ENCODE peak calls at places on chromosomes 2 and 18, in seven cellular contexts. W is right lobe of liver, I is fibroblast of mammary gland, S is endothelial cell, M is progenitor cell of endocrine pancreas, V is spleen, Q is B cell. U is an unnamed sample.

GRCh38 chr2:209636066-209636465 is 135.6 kb upstream of the UNC80 start:
- DNase-seq in W (no peak), I (peak), S (no peak), M (no peak), V (no peak), Q (no peak), U (no peak)

GRCh38 chr2:65834062-65834461 is 401.7 kb upstream of the SPRED2 start:
- DNase-seq in W (no peak), I (no peak), S (no peak), M (no peak), V (no peak), Q (no peak), U (no peak)

GRCh38 chr2:171436307-171436706 is 2.3 kb downstream of the DCAF17 start:
- DNase-seq in W (no peak), I (peak), S (no peak), M (no peak), V (no peak), Q (no peak), U (no peak)

GRCh38 chr2:43898134-43898957 is 59.6 kb downstream of the ABCG8 start:
- DNase-seq in W (peak), I (peak), S (peak), M (no peak), V (no peak), Q (no peak), U (no peak)

GRCh38 chr18:36075862-36076587 is 8.7 kb upstream of the RPRD1A start:
- DNase-seq in W (no peak), I (peak), S (no peak), M (no peak), V (no peak), Q (peak), U (no peak)

GRCh38 chr2:119888673-119889072 is 124.2 kb upstream of the EPB41L5 start:
- DNase-seq in W (no peak), I (peak), S (no peak), M (no peak), V (no peak), Q (no peak), U (no peak)

GRCh38 chr2:39737661-39738060 is 41.4 kb downstream of the THUMPD2 start:
- DNase-seq in W (no peak), I (peak), S (no peak), M (no peak), V (no peak), Q (no peak), U (no peak)

GRCh38 chr18:58230438-58231179 is 186.6 kb downstream of the NEDD4L start:
- DNase-seq in W (no peak), I (peak), S (no peak), M (no peak), V (no peak), Q (no peak), U (no peak)

GRCh38 chr2:122236152-122236892 is 480.9 kb downstream of the TSN start:
- DNase-seq in W (peak), I (peak), S (no peak), M (no peak), V (no peak), Q (no peak), U (no peak)

GRCh38 chr2:17441055-17441771 is 77.0 kb downstream of the RAD51AP2 start:
- DNase-seq in W (no peak), I (no peak), S (no peak), M (no peak), V (peak), Q (no peak), U (no peak)

GRCh38 chr2:150520887-150521664 is 33.6 kb upstream of the RND3 start:
- DNase-seq in W (no peak), I (peak), S (no peak), M (no peak), V (no peak), Q (no peak), U (no peak)

GRCh38 chr18:76275913-76276312 is 219.1 kb downstream of the ZNF516 start:
- DNase-seq in W (no peak), I (no peak), S (no peak), M (no peak), V (no peak), Q (no peak), U (peak)

GRCh38 chr2:128727914-128728313 is 409.2 kb upstream of the HS6ST1 start:
- DNase-seq in W (no peak), I (peak), S (no peak), M (no peak), V (no peak), Q (no peak), U (no peak)

GRCh38 chr2:64604929-64605550 is 48.7 kb downstream of the SERTAD2 start:
- DNase-seq in W (no peak), I (peak), S (no peak), M (no peak), V (no peak), Q (no peak), U (no peak)

GRCh38 chr2:216903470-216903869 is 43.6 kb upstream of the TNP1 start:
- DNase-seq in W (no peak), I (no peak), S (no peak), M (no peak), V (no peak), Q (no peak), U (no peak)

GRCh38 chr2:118576109-118576855 is 271.2 kb downstream of the EN1 start:
- DNase-seq in W (no peak), I (peak), S (no peak), M (no peak), V (no peak), Q (no peak), U (no peak)

GRCh38 chr18:34595673-34596072 is 114.4 kb upstream of the DTNA start:
- DNase-seq in W (no peak), I (peak), S (no peak), M (no peak), V (no peak), Q (no peak), U (no peak)

GRCh38 chr2:133652407-133652806 is 84.1 kb upstream of the NCKAP5 start:
- DNase-seq in W (no peak), I (no peak), S (no peak), M (no peak), V (no peak), Q (no peak), U (no peak)

GRCh38 chr2:119174216-119174992 is 15.9 kb upstream of the C1QL2 start:
- DNase-seq in W (peak), I (peak), S (peak), M (peak), V (peak), Q (peak), U (no peak)

GRCh38 chr2:225781991-225782390 is 382.5 kb downstream of the NYAP2 start:
- DNase-seq in W (no peak), I (no peak), S (no peak), M (no peak), V (no peak), Q (no peak), U (no peak)

GRCh38 chr2:212811036-212811805 is 272.6 kb upstream of the ERBB4 start:
- DNase-seq in W (no peak), I (peak), S (no peak), M (no peak), V (no peak), Q (no peak), U (no peak)

GRCh38 chr2:44358498-44358897 is 2.8 kb downstream of the PREPL start:
- DNase-seq in W (no peak), I (peak), S (no peak), M (no peak), V (no peak), Q (no peak), U (no peak)

GRCh38 chr18:45324081-45324480 is 291.2 kb upstream of the SLC14A2 start:
- DNase-seq in W (no peak), I (no peak), S (no peak), M (no peak), V (no peak), Q (no peak), U (no peak)

GRCh38 chr2:188693111-188693510 is 281.1 kb upstream of the COL3A1 start:
- DNase-seq in W (no peak), I (no peak), S (no peak), M (no peak), V (peak), Q (no peak), U (no peak)

GRCh38 chr18:46672062-46672970 is 15.3 kb upstream of the LOXHD1 start:
- DNase-seq in W (no peak), I (peak), S (no peak), M (no peak), V (no peak), Q (no peak), U (no peak)

GRCh38 chr2:38092196-38092902 is 16.4 kb upstream of the CYP1B1 start:
- DNase-seq in W (no peak), I (peak), S (no peak), M (no peak), V (no peak), Q (no peak), U (no peak)

GRCh38 chr2:128602699-128603101 is 284.0 kb upstream of the HS6ST1 start:
- DNase-seq in W (peak), I (no peak), S (no peak), M (no peak), V (peak), Q (no peak), U (no peak)

GRCh38 chr18:32618501-32618985 is 147.9 kb upstream of the GAREM1 start:
- DNase-seq in W (no peak), I (no peak), S (no peak), M (no peak), V (no peak), Q (no peak), U (no peak)

GRCh38 chr2:142874293-142874814 is 3.1 kb upstream of the KYNU start:
- DNase-seq in W (no peak), I (peak), S (no peak), M (no peak), V (no peak), Q (no peak), U (no peak)

GRCh38 chr2:240467149-240467642 is 31.7 kb downstream of the GPC1 start:
- DNase-seq in W (peak), I (no peak), S (no peak), M (peak), V (peak), Q (peak), U (no peak)

GRCh38 chr18:22789600-22789999 is 143.5 kb upstream of the RBBP8 start:
- DNase-seq in W (no peak), I (no peak), S (no peak), M (no peak), V (no peak), Q (no peak), U (no peak)

GRCh38 chr2:236394571-236394970 is 130.4 kb upstream of the ASB18 start:
- DNase-seq in W (no peak), I (no peak), S (no peak), M (no peak), V (no peak), Q (no peak), U (no peak)

GRCh38 chr2:54456526-54457325 is 599 bp downstream of the SPTBN1 start:
- DNase-seq in W (peak), I (peak), S (no peak), M (peak), V (peak), Q (peak), U (no peak)

GRCh38 chr2:9638532-9638931 is 7.7 kb upstream of the YWHAQ start:
- DNase-seq in W (peak), I (peak), S (no peak), M (no peak), V (no peak), Q (no peak), U (no peak)

GRCh38 chr18:25351773-25352628 is at the start of gene ZNF521:
- DNase-seq in W (peak), I (peak), S (peak), M (peak), V (peak), Q (peak), U (peak)
- TF ChIP-seq CTCF in W (no peak), I (peak), S (peak), M (peak), V (no peak), Q (no peak), U (no peak)

GRCh38 chr2:153394247-153394646 is 84.3 kb downstream of the RPRM start:
- DNase-seq in W (no peak), I (no peak), S (no peak), M (no peak), V (no peak), Q (no peak), U (no peak)
- TF ChIP-seq CTCF in W (no peak), I (no peak), S (no peak), M (no peak), V (no peak), Q (no peak), U (no peak)

GRCh38 chr18:55337153-55337552 is 250.8 kb downstream of the TCF4 start:
- DNase-seq in W (no peak), I (no peak), S (no peak), M (no peak), V (no peak), Q (no peak), U (no peak)

GRCh38 chr18:55337908-55338521 is 250.0 kb downstream of the TCF4 start:
- DNase-seq in W (no peak), I (no peak), S (no peak), M (no peak), V (no peak), Q (no peak), U (no peak)

GRCh38 chr18:55340998-55341397 is 247.0 kb downstream of the TCF4 start:
- DNase-seq in W (no peak), I (no peak), S (no peak), M (no peak), V (no peak), Q (no peak), U (no peak)

GRCh38 chr18:55339990-55340389 is 248.0 kb downstream of the TCF4 start:
- DNase-seq in W (no peak), I (no peak), S (no peak), M (no peak), V (no peak), Q (no peak), U (no peak)

DNA sequence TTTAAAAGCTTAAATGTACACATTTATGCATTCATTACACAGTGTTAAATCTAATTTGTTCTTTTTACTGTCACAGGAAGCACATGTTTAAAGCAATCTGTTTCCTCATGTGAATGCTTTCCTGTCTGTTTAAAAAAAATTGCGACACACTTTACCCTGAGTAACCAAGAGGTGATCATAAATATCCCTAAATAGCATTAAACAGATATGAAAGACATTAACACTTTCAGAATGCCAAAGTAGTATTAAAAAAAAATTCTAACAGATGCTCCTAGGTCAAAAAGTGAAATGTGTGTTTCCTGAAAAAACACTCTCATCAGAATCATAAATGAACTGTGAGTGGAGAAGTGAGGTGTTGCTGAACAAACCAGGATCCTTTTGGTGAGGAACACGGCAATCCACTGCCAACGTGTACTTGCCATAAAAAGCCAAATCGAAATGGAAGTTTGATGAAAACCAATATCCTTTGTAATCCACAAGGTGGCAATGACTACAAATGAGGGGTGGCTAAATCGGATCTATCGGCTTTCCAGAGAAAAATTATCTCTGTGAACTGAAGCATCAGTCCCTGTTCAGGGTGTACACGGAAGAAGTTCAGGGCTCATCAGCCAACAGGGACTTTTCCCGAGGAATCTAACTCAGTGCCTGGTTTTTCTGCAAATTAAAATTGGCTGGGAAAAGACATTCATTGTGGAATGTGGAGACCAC is 248.9 kb downstream of the TCF4 start:
- DNase-seq in W (no peak), I (peak), S (no peak), M (no peak), V (no peak), Q (no peak), U (no peak)
- TF ChIP-seq CTCF in W (no peak), I (peak), S (no peak), M (no peak), V (no peak), Q (peak), U (no peak)

GRCh38 chr18:66548747-66549146 is 55.1 kb downstream of the CDH19 start:
- DNase-seq in W (no peak), I (no peak), S (no peak), M (no peak), V (no peak), Q (no peak), U (no peak)
- TF ChIP-seq CTCF in W (no peak), I (no peak), S (peak), M (peak), V (no peak), Q (no peak), U (peak)

DNA sequence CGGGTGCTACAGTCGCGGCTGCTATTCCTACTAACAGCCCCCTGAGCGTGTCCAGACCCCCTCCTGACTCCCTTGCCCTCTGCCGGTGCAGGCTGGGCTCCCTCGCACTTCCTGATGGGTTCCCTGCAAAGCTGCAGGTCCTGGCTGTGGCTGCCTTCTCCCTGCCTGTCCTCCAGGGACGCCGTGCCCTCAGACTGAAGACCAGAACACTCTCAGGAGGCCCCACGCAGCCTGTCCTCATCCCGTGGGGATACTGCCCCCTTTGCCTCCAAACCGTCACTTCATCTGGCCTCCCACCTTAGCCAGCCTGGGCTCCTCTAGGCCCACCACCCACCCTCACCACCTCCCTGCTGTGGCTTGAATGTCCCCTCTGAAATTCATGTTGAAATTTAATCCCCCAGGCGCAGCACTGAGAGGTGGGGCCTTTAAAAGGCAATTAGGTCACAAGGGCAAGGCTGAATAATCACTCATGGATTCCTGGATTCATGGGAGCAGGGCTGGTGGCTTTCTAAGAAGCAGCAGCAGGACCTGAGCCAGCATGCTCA is 198.2 kb downstream of the SEPTIN10 start:
- DNase-seq in W (no peak), I (no peak), S (no peak), M (no peak), V (no peak), Q (no peak), U (no peak)
- TF ChIP-seq CTCF in W (no peak), I (no peak), S (no peak), M (no peak), V (no peak), Q (no peak), U (no peak)

GRCh38 chr2:102592601-102593000 is 26.8 kb upstream of the SLC9A2 start:
- DNase-seq in W (no peak), I (peak), S (peak), M (no peak), V (no peak), Q (no peak), U (no peak)
- TF ChIP-seq CTCF in W (peak), I (peak), S (peak), M (peak), V (no peak), Q (no peak), U (peak)

GRCh38 chr18:24515721-24516120 is 55.3 kb downstream of the HRH4 start:
- DNase-seq in W (no peak), I (no peak), S (no peak), M (no peak), V (no peak), Q (no peak), U (no peak)

GRCh38 chr18:24518596-24518995 is 58.2 kb downstream of the HRH4 start:
- DNase-seq in W (no peak), I (no peak), S (no peak), M (no peak), V (no peak), Q (no peak), U (no peak)

GRCh38 chr18:24509435-24509834 is 49.0 kb downstream of the HRH4 start:
- DNase-seq in W (no peak), I (no peak), S (no peak), M (no peak), V (no peak), Q (no peak), U (no peak)

GRCh38 chr18:24517554-24517953 is 57.1 kb downstream of the HRH4 start:
- DNase-seq in W (no peak), I (no peak), S (no peak), M (no peak), V (no peak), Q (no peak), U (no peak)

DNA sequence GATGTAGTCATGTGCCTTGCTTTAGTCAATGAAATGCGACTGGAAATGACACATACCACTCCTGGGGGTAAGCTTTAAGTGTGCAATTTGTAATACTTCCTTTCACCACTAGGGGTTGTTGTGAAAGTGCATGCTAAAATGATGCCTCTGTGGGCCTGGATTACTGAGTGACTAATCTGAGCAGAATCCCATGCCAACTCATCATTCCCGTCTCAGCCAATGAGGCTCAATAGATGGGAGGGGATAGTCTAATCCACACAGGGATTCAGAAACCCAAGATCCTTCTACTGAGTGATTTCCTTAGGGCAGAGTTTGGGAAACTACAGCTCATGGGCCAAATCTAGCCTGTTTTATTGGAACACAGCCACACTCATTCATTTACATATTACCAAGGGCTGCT is 54.0 kb downstream of the HRH4 start:
- DNase-seq in W (no peak), I (peak), S (no peak), M (no peak), V (no peak), Q (no peak), U (no peak)
- TF ChIP-seq CTCF in W (peak), I (peak), S (peak), M (peak), V (no peak), Q (peak), U (peak)

GRCh38 chr18:42289526-42289925 is 334.5 kb downstream of the PIK3C3 start:
- DNase-seq in W (no peak), I (no peak), S (no peak), M (no peak), V (no peak), Q (no peak), U (no peak)
- TF ChIP-seq CTCF in W (no peak), I (no peak), S (no peak), M (no peak), V (no peak), Q (no peak), U (no peak)